ENCODE peak calls at places on chromosome 10, in four cellular contexts. R is upper lobe of right lung, M is DND-41, V is heart right ventricle. O is an unnamed sample.

GRCh38 chr10:34786464-34786863 is 28.6 kb downstream of the PARD3 start:
- DNase-seq in R (no peak), M (no peak), V (no peak), O (no peak)

GRCh38 chr10:42926831-42927230 is 144.2 kb downstream of the BMS1 start:
- DNase-seq in M (no peak), V (no peak), R (no peak), O (no peak)

GRCh38 chr10:104824378-104825006 is 183.4 kb downstream of the SORCS3 start:
- DNase-seq in V (peak; percentile 24), R (no peak), M (peak; percentile 70), O (no peak)

GRCh38 chr10:111578076-111578475 is 501.2 kb downstream of the ADRA2A start:
- DNase-seq in M (no peak), V (no peak), R (no peak), O (no peak)

GRCh38 chr10:35006836-35007235 is 83.3 kb downstream of the CUL2 start:
- DNase-seq in R (no peak), M (no peak), V (no peak), O (no peak)

GRCh38 chr10:118471863-118472262 is 123.6 kb downstream of the PRLHR start:
- DNase-seq in V (no peak), M (no peak), R (no peak), O (no peak)

GRCh38 chr10:77195101-77195500 is 442.5 kb downstream of the KCNMA1 start:
- DNase-seq in V (no peak), R (no peak), M (no peak), O (peak; percentile 81)

GRCh38 chr10:71061472-71061871 is 150.9 kb upstream of the UNC5B start:
- DNase-seq in V (no peak), R (no peak), M (no peak), O (no peak)

GRCh38 chr10:86597306-86597705 is 57.0 kb upstream of the OPN4 start:
- DNase-seq in M (no peak), R (no peak), V (no peak), O (peak; percentile 45)

GRCh38 chr10:6053816-6054581 is 8.2 kb downstream of the IL2RA start:
- DNase-seq in M (no peak), R (peak; percentile 76), V (peak; percentile 63), O (peak; percentile 61)

GRCh38 chr10:17547026-17547425 is 70.1 kb downstream of the HACD1 start:
- DNase-seq in R (no peak), V (no peak), M (no peak), O (no peak)

GRCh38 chr10:72784551-72785421 is 92.8 kb downstream of the MCU start:
- DNase-seq in M (no peak), V (peak; percentile 89), R (no peak), O (no peak)

GRCh38 chr10:72418679-72419078 is 64.0 kb upstream of the DNAJB12 start:
- DNase-seq in M (no peak), V (no peak), R (no peak), O (no peak)

GRCh38 chr10:74079028-74079913 is 71.4 kb downstream of the AP3M1 start:
- DNase-seq in M (no peak), V (no peak), R (no peak), O (no peak)

GRCh38 chr10:24209946-24210491 is 1.1 kb downstream of the KIAA1217 start:
- DNase-seq in V (peak; percentile 30), M (no peak), R (no peak), O (no peak)

GRCh38 chr10:74640134-74640533 is 186.3 kb upstream of the KAT6B start:
- DNase-seq in M (no peak), V (no peak), R (no peak), O (no peak)

GRCh38 chr10:96261930-96262329 is 9.4 kb downstream of the BLNK start:
- DNase-seq in M (no peak), V (no peak), R (no peak), O (no peak)

GRCh38 chr10:75083972-75084833 is 27.3 kb upstream of the SAMD8 start:
- DNase-seq in M (no peak), R (no peak), V (no peak), O (no peak)

GRCh38 chr10:58813573-58813972 is 300.9 kb downstream of the BICC1 start:
- DNase-seq in V (no peak), M (no peak), R (no peak), O (no peak)

GRCh38 chr10:95755511-95756004 is 405 bp upstream of the ENTPD1 start:
- DNase-seq in M (no peak), R (no peak), V (peak; percentile 57), O (peak; percentile 81)

GRCh38 chr10:76209135-76209534 is 777.7 kb downstream of the LRMDA start:
- DNase-seq in V (no peak), R (no peak), M (no peak), O (no peak)

GRCh38 chr10:83680470-83680891 is 458.8 kb upstream of the GHITM start:
- DNase-seq in M (no peak), R (no peak), V (no peak), O (no peak)

GRCh38 chr10:109348324-109348723 is 575.0 kb downstream of the XPNPEP1 start:
- DNase-seq in M (no peak), R (no peak), V (no peak), O (no peak)

GRCh38 chr10:3532644-3533043 is 252.4 kb downstream of the KLF6 start:
- DNase-seq in R (no peak), V (no peak), M (no peak), O (no peak)

GRCh38 chr10:110670335-110670734 is 26.2 kb downstream of the RBM20 start:
- DNase-seq in R (no peak), M (no peak), V (no peak), O (no peak)

GRCh38 chr10:30758341-30758740 is 128.8 kb upstream of the LYZL2 start:
- DNase-seq in V (no peak), R (no peak), M (no peak), O (no peak)

GRCh38 chr10:86958831-86959736 is 685 bp downstream of the SNCG start:
- DNase-seq in V (peak; percentile 85), M (no peak), R (no peak), O (peak; percentile 84)

GRCh38 chr10:100970914-100971811 is 1.9 kb downstream of the SEMA4G start:
- DNase-seq in V (no peak), M (peak; percentile 0), R (no peak), O (peak; percentile 52)

GRCh38 chr10:12958546-12959110 is 42.9 kb downstream of the CCDC3 start:
- DNase-seq in R (no peak), V (no peak), M (no peak), O (no peak)

GRCh38 chr10:88253-88652 is 39.2 kb upstream of the TUBB8 start:
- DNase-seq in R (no peak), V (no peak), M (no peak), O (no peak)

GRCh38 chr10:4083509-4084003 is 298.5 kb upstream of the KLF6 start:
- DNase-seq in V (peak; percentile 76), M (no peak), R (no peak), O (no peak)

GRCh38 chr10:118729641-118730258 is 25.0 kb downstream of the CACUL1 start:
- DNase-seq in M (no peak), V (no peak), R (no peak), O (no peak)

GRCh38 chr10:76082232-76082631 is 650.8 kb downstream of the LRMDA start:
- DNase-seq in R (no peak), V (no peak), M (no peak), O (no peak)

GRCh38 chr10:102509387-102509786 is 5.6 kb downstream of the SUFU start:
- DNase-seq in R (no peak), V (no peak), M (no peak), O (no peak)

GRCh38 chr10:121536271-121536918 is 61.8 kb downstream of the FGFR2 start:
- DNase-seq in M (no peak), R (no peak), V (no peak), O (no peak)

GRCh38 chr10:29725133-29725720 is 90.5 kb upstream of the SVIL start:
- DNase-seq in M (no peak), V (peak; percentile 57), R (no peak), O (no peak)
- H3K4me3 ChIP-seq in M (no peak overlapping the region), V (no peak overlapping the region), R (no peak overlapping the region), O (peak overlapping the region; percentile 23)

DNA sequence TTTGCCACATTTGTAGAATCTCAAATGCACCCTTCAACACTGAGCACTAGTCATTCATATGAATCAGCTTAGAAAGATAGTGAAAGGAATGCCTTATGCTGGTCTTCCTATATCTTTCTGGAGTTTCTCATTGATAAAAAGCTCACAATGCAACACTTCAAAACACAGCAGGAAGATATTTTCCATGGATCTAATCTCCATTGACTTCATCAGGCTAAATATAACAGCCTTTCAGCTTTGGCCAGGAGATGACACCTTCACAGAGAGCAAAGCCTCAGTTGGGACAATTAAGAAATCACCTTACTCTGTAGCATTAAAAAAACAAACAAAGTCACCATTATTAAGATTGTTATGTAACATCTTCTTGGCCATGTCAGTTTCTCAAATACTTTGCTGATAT is 6.7 kb downstream of the NRP1 start:
- DNase-seq in V (no peak), M (no peak), R (no peak), O (no peak)
- H3K36me3 ChIP-seq in V (peaks cover 76% of the 10 kb centered on the region), M (no peaks in the 10 kb centered on the region), R (peaks cover 19% of the 10 kb centered on the region), O (no peaks in the 10 kb centered on the region)

GRCh38 chr10:99661370-99661749 is 2.1 kb downstream of the ENTPD7 start:
- DNase-seq in R (no peak), V (no peak), M (no peak), O (no peak)
- H3K4me3 ChIP-seq in R (no peak overlapping the region), V (no peak overlapping the region), M (no peak overlapping the region), O (no peak overlapping the region)

GRCh38 chr10:124618674-124619073 is 125.5 kb downstream of the FAM53B start:
- DNase-seq in V (no peak), R (no peak), M (no peak), O (no peak)
- H3K36me3 ChIP-seq in V (peaks cover 36% of the 10 kb centered on the region), R (peaks cover 9% of the 10 kb centered on the region), M (peaks cover 80% of the 10 kb centered on the region), O (peaks cover 14% of the 10 kb centered on the region)

O was measured in ascending aorta.